ENCODE peak calls at places on chromosomes 1 and 21, in nine cellular contexts. R is MM.1S, A is OCI-LY7, I is HCT116, N is Karpas-422, L is PC-3, P is GM23338, F is hepatocyte, D is PC-9. E is an unnamed sample.

GRCh38 chr1:201914456-201915235 is 25.9 kb downstream of the SHISA4 start:
- DNase-seq in F (no peak), D (no peak), R (no peak), N (no peak), P (no peak), I (no peak), L (no peak), A (no peak), E (no peak)

GRCh38 chr1:115781343-115781742 is 12.8 kb upstream of the CASQ2 start:
- DNase-seq in L (peak; percentile 26), R (no peak), I (no peak), A (no peak), P (no peak), D (peak; percentile 54), N (no peak), F (no peak), E (no peak)

GRCh38 chr1:226223157-226223785 is at the start of gene MIXL1:
- DNase-seq in F (peak; percentile 22), P (peak; percentile 78), L (no peak), R (no peak), I (no peak), D (no peak), A (peak; percentile 38), N (no peak), E (peak; percentile 33)

GRCh38 chr21:25501996-25502665 is 105.2 kb downstream of the MRPL39 start:
- DNase-seq in D (no peak), F (no peak), L (no peak), P (no peak), A (no peak), R (no peak), I (no peak), N (no peak), E (no peak)

GRCh38 chr1:248152056-248152827 is 7.3 kb downstream of the OR2M5 start:
- DNase-seq in R (no peak), F (no peak), I (no peak), A (no peak), D (no peak), N (no peak), P (no peak), L (no peak), E (no peak)

GRCh38 chr1:205256956-205257615 is 29.3 kb downstream of the TMCC2 start:
- DNase-seq in P (no peak), L (no peak), R (no peak), F (no peak), A (no peak), D (no peak), N (no peak), I (no peak), E (no peak)

GRCh38 chr1:225919906-225920305 is 4.1 kb downstream of the PYCR2 start:
- DNase-seq in D (no peak), R (no peak), N (no peak), L (peak; percentile 93), A (no peak), F (peak; percentile 49), I (no peak), P (no peak), E (peak; percentile 91)

GRCh38 chr1:23718482-23718881 is 24.8 kb upstream of the ELOA start:
- DNase-seq in P (peak; percentile 96), F (peak; percentile 53), R (no peak), D (no peak), N (peak; percentile 70), A (peak; percentile 56), L (peak; percentile 45), I (peak; percentile 56), E (peak; percentile 63)

GRCh38 chr21:25636727-25637126 is 2.3 kb upstream of the JAM2 start:
- DNase-seq in L (no peak), P (no peak), D (no peak), N (no peak), R (no peak), I (no peak), F (no peak), A (no peak), E (no peak)

GRCh38 chr1:229027622-229028182 is 243.2 kb upstream of the RAB4A start:
- DNase-seq in N (no peak), A (peak; percentile 46), L (peak; percentile 20), R (peak; percentile 65), D (peak; percentile 47), P (peak; percentile 71), I (no peak), F (peak; percentile 59), E (no peak)

GRCh38 chr1:208559597-208559996 is 315.4 kb upstream of the PLXNA2 start:
- DNase-seq in R (no peak), A (no peak), I (no peak), P (no peak), N (no peak), F (no peak), D (no peak), L (no peak), E (no peak)

GRCh38 chr1:208562021-208562950 is 318.1 kb upstream of the PLXNA2 start:
- DNase-seq in I (no peak), R (no peak), F (no peak), A (no peak), L (no peak), D (no peak), N (no peak), P (no peak), E (no peak)

GRCh38 chr1:208569181-208569580 is 325.0 kb upstream of the PLXNA2 start:
- DNase-seq in F (no peak), A (no peak), D (no peak), L (peak; percentile 39), P (no peak), I (no peak), R (no peak), N (no peak), E (no peak)

GRCh38 chr1:208565761-208566440 is 321.7 kb upstream of the PLXNA2 start:
- DNase-seq in A (no peak), F (no peak), I (no peak), L (no peak), N (no peak), R (no peak), P (no peak), D (no peak), E (no peak)

GRCh38 chr1:208564466-208564865 is 320.3 kb upstream of the PLXNA2 start:
- DNase-seq in D (no peak), I (no peak), F (no peak), L (no peak), A (no peak), N (no peak), R (no peak), P (no peak), E (no peak)
- H3K9me2 ChIP-seq in D (peaks cover 4% of the 10 kb centered on the region), I (no peaks in the 10 kb centered on the region), F (no peaks in the 10 kb centered on the region), L (no peaks in the 10 kb centered on the region), A (no peaks in the 10 kb centered on the region), N (no peaks in the 10 kb centered on the region), R (no peaks in the 10 kb centered on the region), P (no peaks in the 10 kb centered on the region), E (no peaks in the 10 kb centered on the region)

DNA sequence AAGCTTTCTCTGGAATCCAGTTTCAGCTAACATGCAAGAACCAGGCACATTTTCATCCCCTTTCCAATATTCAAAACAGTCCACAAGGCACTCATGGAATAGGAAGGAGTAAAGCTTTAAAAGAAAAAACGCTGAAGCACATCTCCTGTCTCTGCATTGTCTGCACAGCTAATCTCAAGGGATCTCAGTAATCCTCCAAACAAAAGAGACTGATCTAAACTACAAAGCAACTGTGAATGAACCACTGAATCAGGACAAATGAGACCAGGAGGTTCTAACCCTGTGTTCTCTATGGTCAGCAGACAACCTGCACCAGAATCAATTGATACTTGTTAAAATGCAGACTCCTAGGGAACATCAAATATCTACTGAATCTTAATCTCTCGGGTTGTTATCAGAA is 399.0 kb downstream of the HHAT start:
- DNase-seq in I (no peak), R (no peak), F (no peak), N (no peak), D (no peak), P (no peak), L (no peak), A (no peak), E (no peak)
- H3K9me2 ChIP-seq in I (no peaks in the 10 kb centered on the region), R (no peaks in the 10 kb centered on the region), F (no peaks in the 10 kb centered on the region), N (no peaks in the 10 kb centered on the region), D (no peaks in the 10 kb centered on the region), P (no peaks in the 10 kb centered on the region), L (no peaks in the 10 kb centered on the region), A (no peaks in the 10 kb centered on the region), E (no peaks in the 10 kb centered on the region)

GRCh38 chr1:18783705-18784522 is 75.5 kb downstream of the TAS1R2 start:
- DNase-seq in R (no peak), D (no peak), L (no peak), N (no peak), P (peak; percentile 64), I (no peak), F (no peak), A (no peak), E (no peak)

GRCh38 chr1:18787825-18788385 is 71.6 kb downstream of the TAS1R2 start:
- DNase-seq in D (no peak), I (no peak), A (no peak), L (no peak), R (no peak), P (no peak), F (no peak), N (no peak), E (no peak)

GRCh38 chr1:18784523-18784833 is 75.0 kb downstream of the TAS1R2 start:
- DNase-seq in L (no peak), I (no peak), A (no peak), P (peak; percentile 24), D (no peak), F (no peak), R (no peak), N (no peak), E (no peak)

GRCh38 chr1:18789246-18789645 is 70.2 kb downstream of the TAS1R2 start:
- DNase-seq in A (no peak), L (no peak), F (no peak), R (no peak), I (no peak), D (no peak), P (no peak), N (no peak), E (no peak)

DNA sequence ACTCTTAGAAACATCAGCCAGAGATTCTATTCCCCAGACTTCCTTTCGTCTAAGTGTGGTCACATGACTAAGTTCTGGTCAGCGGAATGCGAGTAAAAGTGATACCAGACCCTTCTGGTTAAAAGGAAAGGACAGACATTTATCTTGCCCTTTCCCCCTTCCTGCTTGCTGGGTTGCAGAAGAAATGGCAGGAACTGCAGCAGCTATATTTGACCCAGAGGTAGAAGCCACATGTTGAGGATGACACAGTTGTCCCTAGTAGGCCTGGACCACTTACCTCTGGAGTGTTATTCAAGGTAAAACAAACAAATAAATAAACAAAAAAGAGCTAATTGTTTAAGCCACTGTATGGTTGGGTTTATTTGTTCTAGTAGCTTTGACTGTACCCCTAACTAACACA is 73.3 kb downstream of the TAS1R2 start:
- DNase-seq in L (no peak), I (no peak), D (no peak), R (no peak), F (no peak), P (no peak), N (no peak), A (no peak), E (no peak)
- H3K9me2 ChIP-seq in L (no peaks in the 10 kb centered on the region), I (no peaks in the 10 kb centered on the region), D (no peaks in the 10 kb centered on the region), R (no peaks in the 10 kb centered on the region), F (no peaks in the 10 kb centered on the region), P (no peaks in the 10 kb centered on the region), N (no peaks in the 10 kb centered on the region), A (no peaks in the 10 kb centered on the region), E (no peaks in the 10 kb centered on the region)

DNA sequence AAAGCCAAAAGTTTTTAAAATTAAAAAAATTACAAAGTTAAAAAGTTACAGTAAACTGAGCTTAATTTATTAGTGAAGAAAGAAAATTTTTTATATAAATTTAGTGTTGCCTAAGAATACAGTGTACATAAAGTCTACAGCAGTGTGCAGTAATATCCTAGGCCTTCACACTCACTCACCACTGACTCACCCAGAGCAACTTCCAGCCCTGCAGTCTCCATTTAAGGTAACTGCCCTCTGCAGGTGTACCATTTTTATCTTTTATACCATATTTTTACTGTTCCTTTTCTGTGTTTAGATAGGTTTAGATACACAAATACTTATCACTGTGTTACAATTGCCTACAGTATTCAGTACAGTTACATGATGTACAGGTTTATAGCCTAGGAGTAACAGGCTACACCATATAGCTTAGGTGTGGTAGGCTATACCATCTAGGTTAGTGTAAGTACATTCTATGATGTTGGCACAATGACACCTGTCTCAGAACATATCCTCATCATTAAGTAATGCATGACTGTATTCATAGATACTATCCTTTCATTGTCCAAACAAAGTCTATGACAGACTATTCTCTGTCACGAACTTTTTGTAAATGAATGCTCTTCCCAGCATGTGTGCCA is 78.6 kb upstream of the PBX1 start:
- DNase-seq in F (no peak), D (no peak), I (no peak), R (no peak), A (no peak), L (no peak), P (no peak), N (no peak), E (no peak)
- H3K9me2 ChIP-seq in F (no peaks in the 10 kb centered on the region), D (no peaks in the 10 kb centered on the region), I (no peaks in the 10 kb centered on the region), R (no peaks in the 10 kb centered on the region), A (no peaks in the 10 kb centered on the region), L (no peaks in the 10 kb centered on the region), P (peaks cover 14% of the 10 kb centered on the region), N (no peaks in the 10 kb centered on the region), E (no peaks in the 10 kb centered on the region)